ENCODE peak calls at places on chromosomes 5 and 9, in seven cellular contexts. I, U, O, N, Z, G and E are unnamed samples.
A peak's percentile ranks its signal among the peaks of the same experiment; 100 is the strongest.

GRCh38 chr5:136199408-136199807 is 6.4 kb upstream of the SMIM32 start:
- DNase-seq in N (no peak), U (no peak), I (no peak), G (no peak), O (no peak), Z (no peak), E (no peak)

GRCh38 chr5:141510160-141510559 is 21.3 kb downstream of the PCDHGC5 start:
- DNase-seq in N (no peak), Z (no peak), I (no peak), G (no peak), O (no peak), U (no peak), E (no peak)

GRCh38 chr5:42944989-42945388 is 95.1 kb downstream of the ANXA2R start:
- DNase-seq in Z (no peak), I (no peak), U (no peak), O (peak; percentile 82), N (no peak), G (no peak), E (no peak)

GRCh38 chr9:70205366-70206020 is 53.3 kb upstream of the SMC5 start:
- DNase-seq in N (no peak), O (no peak), U (no peak), G (no peak), Z (no peak), I (no peak), E (no peak)

GRCh38 chr9:87581513-87581912 is 83.8 kb downstream of the DAPK1 start:
- DNase-seq in N (no peak), O (no peak), U (no peak), G (no peak), I (no peak), Z (no peak), E (no peak)

GRCh38 chr5:13354611-13355010 is 589.9 kb downstream of the DNAH5 start:
- DNase-seq in Z (no peak), O (no peak), G (no peak), U (no peak), N (no peak), I (no peak), E (no peak)

GRCh38 chr5:80109549-80110478 is 74.7 kb downstream of the THBS4 start:
- DNase-seq in Z (no peak), N (no peak), G (peak; percentile 76), O (no peak), I (peak; percentile 55), U (no peak), E (peak; percentile 37)

GRCh38 chr5:114377050-114377844 is 15.4 kb downstream of the KCNN2 start:
- DNase-seq in U (no peak), G (no peak), N (no peak), Z (no peak), I (no peak), O (no peak), E (no peak)

GRCh38 chr5:103263054-103263453 is 4.5 kb downstream of the MACIR start:
- DNase-seq in U (no peak), G (no peak), Z (no peak), O (no peak), N (no peak), I (no peak), E (no peak)

GRCh38 chr5:57025961-57026360 is 74.0 kb upstream of the MIER3 start:
- DNase-seq in O (no peak), G (no peak), I (no peak), Z (no peak), N (no peak), U (no peak), E (no peak)

GRCh38 chr9:93226819-93227218 is 42.9 kb downstream of the WNK2 start:
- DNase-seq in U (no peak), O (no peak), Z (no peak), N (no peak), G (no peak), I (no peak), E (no peak)

GRCh38 chr5:132822650-132823480 is 7.6 kb downstream of the SHROOM1 start:
- DNase-seq in O (no peak), U (no peak), Z (no peak), G (peak; percentile 43), I (peak; percentile 94), N (no peak), E (no peak)

GRCh38 chr5:141816598-141817399 is 61.4 kb downstream of the PCDH1 start:
- DNase-seq in U (no peak), G (no peak), I (peak; percentile 90), Z (no peak), N (no peak), O (no peak), E (no peak)

GRCh38 chr9:126157826-126158431 is 168.7 kb upstream of the MVB12B start:
- DNase-seq in Z (peak; percentile 7), O (no peak), I (peak; percentile 16), U (no peak), G (no peak), N (no peak), E (no peak)

GRCh38 chr5:113232667-113233066 is 202.1 kb downstream of the TSSK1B start:
- DNase-seq in N (no peak), O (no peak), Z (no peak), U (no peak), I (no peak), G (peak; percentile 42), E (no peak)

GRCh38 chr5:55966284-55966683 is 28.5 kb downstream of the IL6ST start:
- DNase-seq in N (no peak), O (no peak), U (no peak), G (no peak), I (no peak), Z (no peak), E (no peak)

GRCh38 chr9:124659099-124659659 is 111.9 kb downstream of the NR6A1 start:
- DNase-seq in O (no peak), N (peak; percentile 58), I (peak; percentile 28), G (peak; percentile 79), U (peak; percentile 23), Z (peak; percentile 47), E (peak; percentile 83)

GRCh38 chr9:105856020-105856419 is 161.7 kb downstream of the TMEM38B start:
- DNase-seq in Z (no peak), U (no peak), I (no peak), N (no peak), G (no peak), O (no peak), E (no peak)

GRCh38 chr5:43646997-43647396 is 44.0 kb downstream of the NNT start:
- DNase-seq in U (no peak), G (no peak), O (peak; percentile 48), I (no peak), Z (no peak), N (no peak), E (no peak)

GRCh38 chr9:16870606-16871357 is at the start of gene BNC2:
- DNase-seq in I (peak; percentile 93), Z (peak; percentile 24), U (no peak), O (no peak), G (peak; percentile 69), N (no peak), E (peak; percentile 77)

GRCh38 chr9:95626341-95626740 is 109.6 kb upstream of the PTCH1 start:
- DNase-seq in I (no peak), O (no peak), G (no peak), N (no peak), Z (no peak), U (no peak), E (no peak)

GRCh38 chr9:4939118-4939561 is 45.9 kb upstream of the JAK2 start:
- DNase-seq in I (no peak), Z (no peak), O (no peak), N (no peak), G (no peak), U (no peak), E (no peak)

GRCh38 chr5:17127743-17128231 is 89.6 kb upstream of the BASP1 start:
- DNase-seq in I (no peak), G (no peak), O (peak; percentile 84), Z (no peak), U (no peak), N (no peak), E (no peak)

GRCh38 chr9:34125681-34126206 is 754 bp downstream of the DCAF12 start:
- DNase-seq in G (no peak), Z (no peak), N (peak; percentile 11), U (no peak), O (peak; percentile 79), I (peak; percentile 75), E (no peak)

GRCh38 chr9:88521308-88521707 is 13.7 kb upstream of the NXNL2 start:
- DNase-seq in I (peak; percentile 39), Z (no peak), N (no peak), O (no peak), U (no peak), G (no peak), E (no peak)

GRCh38 chr9:91253488-91253887 is 108.2 kb downstream of the AUH start:
- DNase-seq in U (no peak), I (peak; percentile 29), N (no peak), G (no peak), O (peak; percentile 22), Z (no peak), E (no peak)

GRCh38 chr5:72347801-72348305 is 27.7 kb downstream of the PTCD2 start:
- DNase-seq in I (no peak), Z (no peak), U (no peak), G (no peak), N (no peak), O (peak; percentile 35), E (no peak)

GRCh38 chr9:75910716-75911115 is 20.2 kb downstream of the PCSK5 start:
- DNase-seq in O (no peak), N (no peak), U (no peak), I (no peak), Z (no peak), G (no peak), E (no peak)

GRCh38 chr5:172773481-172774469 is 2.8 kb upstream of the DUSP1 start:
- DNase-seq in U (no peak), I (no peak), Z (no peak), O (no peak), N (no peak), G (no peak), E (no peak)

GRCh38 chr9:7936201-7936600 is 136.6 kb upstream of the DMAC1 start:
- DNase-seq in U (no peak), N (no peak), I (peak; percentile 4), O (no peak), G (peak; percentile 30), Z (no peak), E (no peak)

GRCh38 chr5:119022773-119023172 is 34.4 kb upstream of the DTWD2 start:
- DNase-seq in N (no peak), U (no peak), O (no peak), I (no peak), Z (no peak), G (no peak), E (no peak)

GRCh38 chr5:19098434-19098833 is 889.6 kb downstream of the CDH18 start:
- DNase-seq in N (no peak), G (no peak), I (no peak), U (no peak), O (no peak), Z (no peak), E (no peak)

GRCh38 chr9:34991833-34992375 is 2.4 kb downstream of the DNAJB5 start:
- DNase-seq in Z (no peak), G (peak; percentile 80), U (no peak), N (peak; percentile 60), O (peak; percentile 24), I (peak; percentile 78), E (peak; percentile 65)